ENCODE peak calls at places on chromosome 11, in five cellular contexts. T, R, W, L and D are unnamed samples.

GRCh38 chr11:19604679-19605375 is 107.8 kb upstream of the NAV2 start:
- DNase-seq in T (no peak), R (no peak), W (no peak), L (no peak), D (no peak)

GRCh38 chr11:29260939-29261705 is 755.7 kb downstream of the KCNA4 start:
- DNase-seq in T (peak), R (no peak), W (no peak), L (no peak), D (no peak)

GRCh38 chr11:3147257-3147619 is 17.9 kb downstream of the OSBPL5 start:
- DNase-seq in T (no peak), R (no peak), W (no peak), L (no peak), D (no peak)

GRCh38 chr11:61162092-61162935 is 1.1 kb upstream of the VPS37C start:
- DNase-seq in T (peak), R (no peak), W (peak), L (peak), D (peak)

GRCh38 chr11:82536706-82537105 is 197.0 kb downstream of the FAM181B start:
- DNase-seq in T (no peak), R (no peak), W (no peak), L (no peak), D (no peak)

GRCh38 chr11:26323837-26324236 is 8.1 kb upstream of the ANO3 start:
- DNase-seq in T (no peak), R (no peak), W (no peak), L (no peak), D (no peak)

GRCh38 chr11:12377824-12378593 is 638 bp downstream of the PARVA start:
- DNase-seq in T (peak), R (peak), W (peak), L (peak), D (no peak)

GRCh38 chr11:23112987-23113886 is 253.0 kb upstream of the CCDC179 start:
- DNase-seq in T (peak), R (no peak), W (peak), L (no peak), D (peak)

GRCh38 chr11:86524603-86525352 is 147.6 kb downstream of the ME3 start:
- DNase-seq in T (peak), R (no peak), W (no peak), L (no peak), D (no peak)

GRCh38 chr11:35142481-35143207 is 3.7 kb downstream of the CD44 start:
- DNase-seq in T (peak), R (no peak), W (peak), L (no peak), D (no peak)

GRCh38 chr11:20157768-20158167 is 2.5 kb downstream of the DBX1 start:
- DNase-seq in T (no peak), R (no peak), W (no peak), L (no peak), D (no peak)

GRCh38 chr11:67662142-67662805 is 11.7 kb upstream of the ACY3 start:
- DNase-seq in T (no peak), R (no peak), W (peak), L (no peak), D (no peak)

GRCh38 chr11:44149651-44150050 is 54.2 kb downstream of the EXT2 start:
- DNase-seq in T (no peak), R (no peak), W (no peak), L (no peak), D (no peak)

GRCh38 chr11:95918056-95918455 is 5.9 kb downstream of the MTMR2 start:
- DNase-seq in T (no peak), R (no peak), W (no peak), L (no peak), D (no peak)

GRCh38 chr11:115264278-115264677 is 239.9 kb downstream of the CADM1 start:
- DNase-seq in T (no peak), R (no peak), W (no peak), L (no peak), D (no peak)

GRCh38 chr11:122344281-122344680 is 228.3 kb upstream of the BLID start:
- DNase-seq in T (peak), R (no peak), W (no peak), L (no peak), D (no peak)

GRCh38 chr11:117443269-117444186 is 115.9 kb downstream of the CEP164 start:
- DNase-seq in T (peak), R (peak), W (peak), L (no peak), D (no peak)

GRCh38 chr11:81219661-81220060 is 1514.0 kb downstream of the FAM181B start:
- DNase-seq in T (no peak), R (no peak), W (no peak), L (no peak), D (no peak)

GRCh38 chr11:16527525-16528246 is 171.3 kb upstream of the SOX6 start:
- DNase-seq in T (no peak), R (no peak), W (no peak), L (no peak), D (no peak)

GRCh38 chr11:76694664-76695063 is 24.1 kb upstream of the LRRC32 start:
- DNase-seq in T (no peak), R (no peak), W (no peak), L (no peak), D (no peak)

GRCh38 chr11:44286268-44286880 is 23.6 kb downstream of the ALX4 start:
- DNase-seq in T (peak), R (peak), W (peak), L (peak), D (peak)

GRCh38 chr11:26992031-26992541 is 1.8 kb upstream of the FIBIN start:
- DNase-seq in T (peak), R (no peak), W (no peak), L (no peak), D (no peak)

DNA sequence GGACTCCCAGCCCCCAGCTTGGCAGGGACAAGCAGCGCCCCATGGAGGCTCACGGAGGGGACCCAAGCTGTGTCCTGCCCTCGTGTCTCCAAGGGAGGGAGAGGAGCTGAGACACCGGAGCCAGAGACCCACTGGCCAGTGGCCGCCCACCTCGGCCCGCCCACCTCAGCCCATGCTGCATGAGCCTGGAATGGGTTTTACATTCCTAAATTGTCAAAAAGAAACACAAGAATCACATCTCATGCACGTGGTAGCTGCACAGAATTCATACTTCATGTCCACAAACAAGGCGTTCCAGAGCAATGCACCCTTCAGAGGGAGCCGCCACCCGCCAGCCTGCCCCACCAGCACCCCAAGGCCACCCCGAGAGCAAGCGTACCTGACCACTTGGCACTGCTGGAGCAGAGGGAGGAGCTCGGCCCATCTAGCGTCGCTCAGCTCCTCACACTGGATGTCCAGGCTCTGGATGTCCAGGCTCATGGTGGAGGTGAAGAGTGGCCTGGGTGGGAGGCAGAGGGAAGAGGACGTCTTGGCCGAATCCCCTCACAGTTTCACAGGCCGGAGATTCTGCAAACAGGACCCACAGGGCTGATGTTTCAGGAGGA is 5.3 kb downstream of the RNH1 start:
- DNase-seq in T (no peak), R (no peak), W (no peak), L (no peak), D (no peak)
- H3K27ac ChIP-seq in T (peak), R (no peak), W (no peak), L (no peak), D (peak)

GRCh38 chr11:125517116-125517804 is 21.2 kb upstream of the FEZ1 start:
- DNase-seq in T (no peak), R (no peak), W (no peak), L (no peak), D (no peak)
- H3K27ac ChIP-seq in T (no peak), R (no peak), W (no peak), L (no peak), D (no peak)

GRCh38 chr11:45800261-45800660 is 4.7 kb upstream of the SLC35C1 start:
- DNase-seq in T (no peak), R (no peak), W (no peak), L (no peak), D (no peak)
- H3K27ac ChIP-seq in T (no peak), R (no peak), W (no peak), L (no peak), D (no peak)

GRCh38 chr11:120646206-120646605 is 134.7 kb downstream of the GRIK4 start:
- DNase-seq in T (no peak), R (no peak), W (no peak), L (no peak), D (no peak)

GRCh38 chr11:120648706-120649250 is 137.2 kb downstream of the GRIK4 start:
- DNase-seq in T (no peak), R (peak), W (no peak), L (no peak), D (no peak)

GRCh38 chr11:120645639-120646038 is 134.1 kb downstream of the GRIK4 start:
- DNase-seq in T (no peak), R (no peak), W (no peak), L (no peak), D (no peak)

GRCh38 chr11:120649316-120649715 is 137.8 kb downstream of the GRIK4 start:
- DNase-seq in T (no peak), R (no peak), W (no peak), L (no peak), D (no peak)

DNA sequence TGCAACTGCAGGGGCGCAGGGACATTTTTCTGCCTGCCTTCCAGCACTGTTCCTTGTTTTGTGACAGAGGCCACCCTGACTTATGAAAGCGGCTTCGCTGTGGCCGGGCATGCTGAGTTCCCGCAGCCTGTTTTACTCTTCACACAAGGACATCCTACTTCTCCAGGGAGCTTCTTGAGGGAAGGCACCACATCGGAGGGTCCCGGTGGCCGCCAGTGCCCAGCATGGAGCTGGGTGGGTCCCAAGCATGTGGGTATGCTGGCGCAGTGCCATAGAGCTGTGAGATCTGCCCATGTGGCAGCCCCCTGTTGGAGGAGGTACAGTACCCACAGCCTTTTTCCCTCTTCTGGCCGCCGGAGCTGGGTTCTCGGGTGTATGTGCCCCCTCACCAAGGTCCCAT is 136.1 kb downstream of the GRIK4 start:
- DNase-seq in T (no peak), R (no peak), W (no peak), L (no peak), D (no peak)
- H3K27ac ChIP-seq in T (no peak), R (no peak), W (no peak), L (no peak), D (no peak)

GRCh38 chr11:119025099-119025473 is 5.6 kb downstream of the SLC37A4 start:
- DNase-seq in T (no peak), R (no peak), W (no peak), L (no peak), D (no peak)

GRCh38 chr11:119024430-119025098 is 6.0 kb downstream of the TRAPPC4 start:
- DNase-seq in T (no peak), R (no peak), W (no peak), L (no peak), D (no peak)

GRCh38 chr11:119026970-119027369 is 3.7 kb downstream of the SLC37A4 start:
- DNase-seq in T (no peak), R (no peak), W (peak), L (no peak), D (no peak)

GRCh38 chr11:119027561-119028345 is 2.9 kb downstream of the SLC37A4 start:
- DNase-seq in T (no peak), R (no peak), W (no peak), L (no peak), D (no peak)

GRCh38 chr11:119025978-119026766 is 4.5 kb downstream of the SLC37A4 start:
- DNase-seq in T (no peak), R (no peak), W (no peak), L (no peak), D (no peak)
- H3K27ac ChIP-seq in T (peak), R (no peak), W (peak), L (no peak), D (no peak)

GRCh38 chr11:17528906-17529813 is 15.1 kb downstream of the USH1C start:
- DNase-seq in T (no peak), R (no peak), W (no peak), L (no peak), D (no peak)
- H3K27ac ChIP-seq in T (no peak), R (no peak), W (no peak), L (no peak), D (no peak)

GRCh38 chr11:65102142-65103095 is 6.4 kb downstream of the VPS51 start:
- DNase-seq in T (no peak), R (no peak), W (no peak), L (no peak), D (no peak)
- H3K27ac ChIP-seq in T (no peak), R (peak), W (no peak), L (no peak), D (no peak)

DNA sequence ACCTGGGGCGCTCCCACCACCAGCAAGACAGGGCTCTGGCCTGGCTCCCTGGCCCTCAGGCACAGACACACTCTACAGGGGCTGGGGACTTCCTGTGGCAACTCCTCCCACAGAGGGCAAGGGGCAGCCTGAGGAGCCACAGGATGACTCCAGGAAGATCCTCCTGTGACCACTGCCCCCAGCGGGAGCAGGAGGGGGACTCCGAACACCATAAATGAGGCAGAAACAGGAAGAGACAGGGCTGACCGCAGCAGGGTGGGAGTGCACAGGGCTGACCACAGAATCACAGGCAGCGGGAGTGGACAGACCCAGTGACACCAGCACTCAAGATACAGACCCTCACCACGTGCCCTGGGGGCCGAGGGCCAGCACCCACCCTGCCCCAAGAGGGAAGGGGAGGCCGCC is 10.8 kb downstream of the ARAP1 start:
- DNase-seq in T (peak), R (no peak), W (peak), L (no peak), D (peak)
- H3K27ac ChIP-seq in T (peak), R (no peak), W (peak), L (peak), D (peak)